ENCODE peak calls at places on chromosomes 11 and 22, in five cellular contexts. One of them, this sample, is unnamed.
A peak's percentile ranks its signal among the peaks of the same experiment; 100 is the strongest.

GRCh38 chr11:24226606-24227005 is 270.2 kb upstream of the LUZP2 start:
- DNase-seq in GM12878: no peak
- DNase-seq in A549: no peak
- DNase-seq in H1: no peak
- DNase-seq in K562: no peak
- DNase-seq in this sample: peak; percentile 4

GRCh38 chr11:65781152-65781961 is 581 bp upstream of the AP5B1 start:
- DNase-seq in K562: peak; percentile 78
- DNase-seq in H1: peak; percentile 82
- DNase-seq in A549: no peak
- DNase-seq in GM12878: no peak
- DNase-seq in this sample: peak; percentile 35

GRCh38 chr11:26677566-26677965 is 44.3 kb downstream of the SLC5A12 start:
- DNase-seq in K562: no peak
- DNase-seq in A549: no peak
- DNase-seq in GM12878: no peak
- DNase-seq in H1: no peak
- DNase-seq in this sample: no peak

GRCh38 chr11:9178716-9179115 is 86.4 kb downstream of the DENND5A start:
- DNase-seq in A549: no peak
- DNase-seq in GM12878: no peak
- DNase-seq in H1: no peak
- DNase-seq in K562: no peak
- DNase-seq in this sample: no peak

GRCh38 chr11:132202621-132203020 is 832.2 kb downstream of the NTM start:
- DNase-seq in K562: no peak
- DNase-seq in A549: no peak
- DNase-seq in H1: no peak
- DNase-seq in GM12878: no peak
- DNase-seq in this sample: no peak

GRCh38 chr11:134052988-134053945 is 15.6 kb upstream of the JAM3 start:
- DNase-seq in GM12878: no peak
- DNase-seq in K562: no peak
- DNase-seq in A549: no peak
- DNase-seq in H1: no peak
- DNase-seq in this sample: no peak

GRCh38 chr11:32023370-32023964 is 67.4 kb upstream of the RCN1 start:
- DNase-seq in GM12878: no peak
- DNase-seq in H1: no peak
- DNase-seq in A549: no peak
- DNase-seq in K562: no peak
- DNase-seq in this sample: no peak

GRCh38 chr11:106072804-106073203 is 4.3 kb downstream of the KBTBD3 start:
- DNase-seq in GM12878: no peak
- DNase-seq in A549: no peak
- DNase-seq in H1: no peak
- DNase-seq in K562: no peak
- DNase-seq in this sample: no peak

GRCh38 chr11:32333335-32333991 is 101.9 kb downstream of the WT1 start:
- DNase-seq in A549: peak; percentile 72
- DNase-seq in H1: peak; percentile 84
- DNase-seq in GM12878: no peak
- DNase-seq in K562: no peak
- DNase-seq in this sample: no peak

GRCh38 chr11:6251120-6251733 is 8.4 kb upstream of the CCKBR start:
- DNase-seq in H1: peak; percentile 90
- DNase-seq in GM12878: no peak
- DNase-seq in A549: peak; percentile 74
- DNase-seq in K562: peak; percentile 77
- DNase-seq in this sample: peak; percentile 59

GRCh38 chr11:34558211-34558610 is 44.6 kb upstream of the ELF5 start:
- DNase-seq in A549: no peak
- DNase-seq in GM12878: no peak
- DNase-seq in K562: no peak
- DNase-seq in H1: no peak
- DNase-seq in this sample: no peak

GRCh38 chr22:47996446-47996857 is 1234.0 kb downstream of the TBC1D22A start:
- DNase-seq in GM12878: peak; percentile 25
- DNase-seq in K562: no peak
- DNase-seq in A549: no peak
- DNase-seq in H1: no peak
- DNase-seq in this sample: no peak

GRCh38 chr11:70029115-70029830 is 48.8 kb upstream of the ANO1 start:
- DNase-seq in H1: no peak
- DNase-seq in K562: no peak
- DNase-seq in A549: no peak
- DNase-seq in GM12878: no peak
- DNase-seq in this sample: no peak

GRCh38 chr22:30290679-30291333 is 1.5 kb upstream of the CASTOR1 start:
- DNase-seq in K562: no peak
- DNase-seq in H1: no peak
- DNase-seq in GM12878: no peak
- DNase-seq in A549: no peak
- DNase-seq in this sample: peak; percentile 63

GRCh38 chr11:81497202-81497804 is 1236.4 kb downstream of the FAM181B start:
- DNase-seq in K562: peak; percentile 28
- DNase-seq in GM12878: no peak
- DNase-seq in H1: no peak
- DNase-seq in A549: peak; percentile 24
- DNase-seq in this sample: peak; percentile 24

GRCh38 chr11:57310630-57311086 is 14.1 kb downstream of the TNKS1BP1 start:
- DNase-seq in GM12878: no peak
- DNase-seq in A549: no peak
- DNase-seq in K562: no peak
- DNase-seq in H1: no peak
- DNase-seq in this sample: peak; percentile 78

GRCh38 chr11:113629562-113629961 is 76.5 kb downstream of the TMPRSS5 start:
- DNase-seq in GM12878: no peak
- DNase-seq in K562: no peak
- DNase-seq in A549: no peak
- DNase-seq in H1: peak; percentile 55
- DNase-seq in this sample: no peak

GRCh38 chr11:38305682-38306081 is 1707.6 kb upstream of the RAG2 start:
- DNase-seq in A549: no peak
- DNase-seq in H1: no peak
- DNase-seq in GM12878: no peak
- DNase-seq in K562: no peak
- DNase-seq in this sample: no peak

GRCh38 chr11:67998150-67999045 is 5.5 kb downstream of the UNC93B1 start:
- DNase-seq in K562: no peak
- DNase-seq in GM12878: no peak
- DNase-seq in H1: no peak
- DNase-seq in A549: no peak
- DNase-seq in this sample: no peak

GRCh38 chr11:66782726-66783125 is 53.7 kb upstream of the SPTBN2 start:
- DNase-seq in H1: no peak
- DNase-seq in GM12878: no peak
- DNase-seq in K562: no peak
- DNase-seq in A549: no peak
- DNase-seq in this sample: no peak
- TF ChIP-seq KDM1A in H1: no peak
- TF ChIP-seq KDM1A in GM12878: no peak
- TF ChIP-seq KDM1A in K562: no peak
- TF ChIP-seq KDM1A in A549: no peak
- TF ChIP-seq KDM1A in this sample: no peak

GRCh38 chr22:41523464-41524221 is 20.6 kb downstream of the POLR3H start:
- DNase-seq in A549: no peak
- DNase-seq in H1: no peak
- DNase-seq in GM12878: no peak
- DNase-seq in K562: peak; percentile 63
- DNase-seq in this sample: no peak
- TF ChIP-seq KDM1A in A549: no peak
- TF ChIP-seq KDM1A in H1: no peak
- TF ChIP-seq KDM1A in GM12878: no peak
- TF ChIP-seq KDM1A in K562: peak; percentile 32
- TF ChIP-seq KDM1A in this sample: no peak

GRCh38 chr22:36317658-36318271 is 64.8 kb downstream of the APOL1 start:
- DNase-seq in H1: no peak
- DNase-seq in GM12878: no peak
- DNase-seq in K562: no peak
- DNase-seq in A549: no peak
- DNase-seq in this sample: no peak
- TF ChIP-seq KDM1A in H1: no peak
- TF ChIP-seq KDM1A in GM12878: no peak
- TF ChIP-seq KDM1A in K562: no peak
- TF ChIP-seq KDM1A in A549: no peak
- TF ChIP-seq KDM1A in this sample: no peak

GRCh38 chr22:49966041-49966715 is 5.6 kb downstream of the PIM3 start:
- DNase-seq in GM12878: no peak
- DNase-seq in H1: peak; percentile 49
- DNase-seq in K562: no peak
- DNase-seq in A549: no peak
- DNase-seq in this sample: no peak
- TF ChIP-seq KDM1A in GM12878: no peak
- TF ChIP-seq KDM1A in H1: no peak
- TF ChIP-seq KDM1A in K562: no peak
- TF ChIP-seq KDM1A in A549: no peak
- TF ChIP-seq KDM1A in this sample: no peak

DNA sequence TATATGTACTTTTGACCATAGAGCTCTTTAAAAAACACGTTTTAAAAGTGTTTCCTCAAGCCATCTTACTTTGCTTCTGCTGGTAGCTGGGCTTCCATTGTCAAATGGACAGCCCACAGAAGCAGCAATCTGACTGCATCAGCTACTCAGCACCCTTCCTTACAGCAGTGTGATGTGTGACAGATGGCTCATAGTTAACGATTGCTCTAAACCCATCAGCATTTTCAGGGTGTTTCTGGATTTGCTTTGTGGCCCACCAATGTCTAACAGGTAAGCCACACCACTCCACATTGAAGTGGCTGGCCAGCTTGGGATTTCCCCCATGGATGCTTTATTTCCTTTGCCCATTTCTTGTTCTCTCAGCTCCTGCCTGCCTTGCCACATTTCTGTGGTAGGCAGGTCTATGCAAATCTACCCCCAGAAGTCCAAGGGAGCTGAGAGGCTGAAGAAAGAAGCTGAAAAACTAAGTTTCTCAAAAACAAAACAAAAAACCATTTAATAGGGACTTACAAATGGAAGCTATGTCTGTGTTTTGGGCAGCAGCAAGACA is 7.3 kb upstream of the FAR1 start:
- DNase-seq in GM12878: no peak
- DNase-seq in K562: no peak
- DNase-seq in A549: no peak
- DNase-seq in H1: no peak
- DNase-seq in this sample: no peak
- TF ChIP-seq KDM1A in GM12878: no peak
- TF ChIP-seq KDM1A in K562: no peak
- TF ChIP-seq KDM1A in A549: no peak
- TF ChIP-seq KDM1A in H1: no peak
- TF ChIP-seq KDM1A in this sample: no peak

GRCh38 chr11:947744-948143 is 22.1 kb downstream of the AP2A2 start:
- DNase-seq in K562: no peak
- DNase-seq in H1: no peak
- DNase-seq in A549: no peak
- DNase-seq in GM12878: no peak
- DNase-seq in this sample: peak; percentile 54

GRCh38 chr11:940496-941135 is 14.9 kb downstream of the AP2A2 start:
- DNase-seq in H1: no peak
- DNase-seq in K562: no peak
- DNase-seq in A549: no peak
- DNase-seq in GM12878: no peak
- DNase-seq in this sample: no peak

GRCh38 chr11:944711-945470 is 19.2 kb downstream of the AP2A2 start:
- DNase-seq in H1: peak; percentile 72
- DNase-seq in K562: no peak
- DNase-seq in GM12878: no peak
- DNase-seq in A549: peak; percentile 39
- DNase-seq in this sample: no peak

GRCh38 chr11:945986-946385 is 20.3 kb downstream of the AP2A2 start:
- DNase-seq in H1: no peak
- DNase-seq in GM12878: no peak
- DNase-seq in K562: no peak
- DNase-seq in A549: peak; percentile 27
- DNase-seq in this sample: peak; percentile 59

DNA sequence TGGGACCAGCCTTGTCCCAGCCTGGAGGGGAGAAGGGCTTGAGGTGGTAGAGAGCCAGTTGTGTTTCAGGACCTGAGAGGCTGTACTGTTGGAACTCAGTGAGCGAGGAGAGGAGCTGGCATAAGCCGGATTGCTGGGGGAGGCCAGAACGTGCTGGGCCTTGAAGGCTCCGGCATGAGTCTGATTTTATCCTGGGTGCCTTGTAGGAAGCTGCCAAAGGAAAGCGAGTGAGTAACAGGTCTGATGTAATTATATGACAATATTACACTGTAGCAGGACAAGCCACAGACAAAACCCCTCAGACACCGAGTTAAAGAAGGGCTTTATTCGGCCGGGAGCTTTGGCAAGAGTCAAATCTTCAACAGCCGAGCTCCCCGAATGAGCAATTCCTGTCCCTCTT is 17.2 kb downstream of the AP2A2 start:
- DNase-seq in H1: no peak
- DNase-seq in A549: no peak
- DNase-seq in GM12878: no peak
- DNase-seq in K562: no peak
- DNase-seq in this sample: no peak
- TF ChIP-seq KDM1A in H1: no peak
- TF ChIP-seq KDM1A in A549: no peak
- TF ChIP-seq KDM1A in GM12878: no peak
- TF ChIP-seq KDM1A in K562: no peak
- TF ChIP-seq KDM1A in this sample: no peak

GRCh38 chr11:96012086-96012824 is 88.3 kb upstream of the MTMR2 start:
- DNase-seq in H1: no peak
- DNase-seq in K562: no peak
- DNase-seq in GM12878: peak; percentile 96
- DNase-seq in A549: peak; percentile 87
- DNase-seq in this sample: peak; percentile 99

GRCh38 chr11:96016978-96017502 is 93.1 kb upstream of the MTMR2 start:
- DNase-seq in H1: no peak
- DNase-seq in GM12878: no peak
- DNase-seq in K562: no peak
- DNase-seq in A549: no peak
- DNase-seq in this sample: no peak

GRCh38 chr11:96015911-96016565 is 92.1 kb upstream of the MTMR2 start:
- DNase-seq in GM12878: no peak
- DNase-seq in H1: no peak
- DNase-seq in A549: no peak
- DNase-seq in K562: no peak
- DNase-seq in this sample: peak; percentile 98

GRCh38 chr11:96013459-96014213 is 89.7 kb upstream of the MTMR2 start:
- DNase-seq in GM12878: no peak
- DNase-seq in H1: no peak
- DNase-seq in A549: no peak
- DNase-seq in K562: no peak
- DNase-seq in this sample: no peak

DNA sequence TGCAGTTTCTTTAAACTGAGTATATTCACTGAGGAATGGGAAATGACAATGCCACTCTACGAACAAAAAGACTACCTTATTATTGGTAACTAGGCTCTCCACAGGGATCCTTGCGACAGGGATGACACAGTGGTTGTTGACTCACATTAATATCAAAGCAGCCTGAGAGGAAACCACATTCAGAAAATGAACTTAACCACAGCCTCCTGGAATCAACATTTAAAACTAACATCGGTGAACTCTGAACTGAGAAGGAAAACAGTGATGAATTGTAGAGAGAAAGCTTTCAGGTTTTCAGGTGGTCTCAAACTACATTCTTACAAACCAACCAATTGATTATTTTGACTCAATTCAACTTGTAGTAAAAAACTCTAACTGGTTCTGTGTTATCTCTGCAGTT is 90.3 kb upstream of the MTMR2 start:
- DNase-seq in K562: no peak
- DNase-seq in A549: peak; percentile 14
- DNase-seq in GM12878: peak; percentile 36
- DNase-seq in H1: no peak
- DNase-seq in this sample: peak; percentile 97
- TF ChIP-seq KDM1A in K562: no peak
- TF ChIP-seq KDM1A in A549: no peak
- TF ChIP-seq KDM1A in GM12878: no peak
- TF ChIP-seq KDM1A in H1: no peak
- TF ChIP-seq KDM1A in this sample: no peak

GRCh38 chr11:62421996-62422395 is 3.2 kb downstream of the SCGB1A1 start:
- DNase-seq in K562: no peak
- DNase-seq in H1: no peak
- DNase-seq in GM12878: no peak
- DNase-seq in A549: no peak
- DNase-seq in this sample: no peak
- TF ChIP-seq KDM1A in K562: no peak
- TF ChIP-seq KDM1A in H1: no peak
- TF ChIP-seq KDM1A in GM12878: no peak
- TF ChIP-seq KDM1A in A549: no peak
- TF ChIP-seq KDM1A in this sample: no peak

This sample was measured in HepG2.